ENCODE peak calls at places on chromosomes 6 and 20, in eight cellular contexts. X is CD4-positive, alpha-beta memory T cell; C is uterus; F is PC-3; A is AG04449; S is DND-41; Z is GM23248; M is ascending aorta. V is an unnamed sample.

GRCh38 chr6:151716446-151717047 is 90.9 kb upstream of the ESR1 start:
- DNase-seq in A (no peak), S (no peak), X (peak), F (peak), M (no peak), Z (no peak), C (no peak), V (peak)

GRCh38 chr6:170093658-170094596 is 197.0 kb downstream of the DLL1 start:
- DNase-seq in X (no peak), F (no peak), S (no peak), C (no peak), Z (no peak), A (no peak), M (peak), V (no peak)

GRCh38 chr20:30491016-30491415 is 766.4 kb upstream of the DEFB115 start:
- DNase-seq in C (no peak), M (no peak), Z (no peak), A (no peak), S (no peak), X (no peak), F (no peak), V (no peak)

GRCh38 chr20:21232546-21233280 is 70.4 kb upstream of the XRN2 start:
- DNase-seq in X (no peak), M (no peak), F (no peak), S (no peak), Z (no peak), C (no peak), A (no peak), V (no peak)

GRCh38 chr6:4776493-4776966 is 326 bp downstream of the CDYL start:
- DNase-seq in S (peak), F (no peak), Z (peak), M (peak), X (no peak), A (no peak), C (peak), V (no peak)

GRCh38 chr6:151675746-151676459 is 131.6 kb upstream of the ESR1 start:
- DNase-seq in F (peak), S (peak), X (peak), C (no peak), M (no peak), A (no peak), Z (peak), V (peak)

GRCh38 chr6:170525795-170526194 is 27.3 kb downstream of the PSMB1 start:
- DNase-seq in X (no peak), F (no peak), M (no peak), Z (no peak), S (no peak), C (no peak), A (no peak), V (no peak)

GRCh38 chr6:21887301-21888185 is 294.0 kb downstream of the SOX4 start:
- DNase-seq in M (no peak), X (no peak), Z (no peak), C (no peak), F (peak), S (no peak), A (no peak), V (no peak)

GRCh38 chr6:13303668-13304017 is 24.7 kb downstream of the TBC1D7 start:
- DNase-seq in S (no peak), Z (peak), C (peak), A (no peak), X (no peak), M (peak), F (no peak), V (peak)

GRCh38 chr6:15308445-15309213 is 62.8 kb downstream of the JARID2 start:
- DNase-seq in C (no peak), Z (peak), X (no peak), S (no peak), F (no peak), A (no peak), M (no peak), V (no peak)

GRCh38 chr6:54194067-54194466 is 82.8 kb downstream of the MLIP start:
- DNase-seq in C (no peak), Z (peak), M (no peak), F (peak), S (no peak), X (no peak), A (peak), V (peak)

GRCh38 chr20:16404640-16405039 is 168.6 kb downstream of the KIF16B start:
- DNase-seq in A (no peak), X (no peak), C (no peak), Z (no peak), S (no peak), M (no peak), F (no peak), V (no peak)

GRCh38 chr20:16399801-16400200 is 173.4 kb downstream of the KIF16B start:
- DNase-seq in A (no peak), Z (no peak), S (no peak), F (no peak), C (no peak), M (no peak), X (no peak), V (no peak)

GRCh38 chr20:16404171-16404570 is 169.1 kb downstream of the KIF16B start:
- DNase-seq in C (no peak), X (no peak), S (no peak), F (no peak), Z (no peak), A (no peak), M (no peak), V (no peak)

GRCh38 chr20:16397053-16397452 is 176.2 kb downstream of the KIF16B start:
- DNase-seq in X (no peak), A (no peak), M (peak), F (no peak), Z (peak), C (peak), S (no peak), V (no peak)

DNA sequence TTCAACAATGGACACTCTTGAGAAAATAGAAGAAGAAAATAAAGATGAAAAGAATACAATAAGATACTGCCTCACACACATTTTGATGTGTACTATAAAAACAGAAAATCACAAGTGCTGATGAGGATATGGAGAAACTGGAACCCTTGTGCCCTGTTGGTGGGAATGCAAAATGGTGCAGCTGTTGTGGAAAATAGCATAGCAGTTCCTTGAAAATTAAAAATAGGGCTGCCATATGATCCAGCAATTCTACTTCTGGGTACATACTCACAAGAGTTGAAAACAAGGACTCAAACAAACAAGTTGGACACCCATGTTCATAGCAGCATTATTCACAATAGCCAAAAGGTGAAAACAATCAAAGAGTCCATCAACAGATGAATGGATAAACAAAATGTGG is 173.0 kb downstream of the KIF16B start:
- DNase-seq in X (no peak), A (no peak), C (no peak), F (no peak), M (no peak), S (no peak), Z (no peak), V (no peak)
- H3K4me3 ChIP-seq in X (no peak), A (no peak), C (no peak), F (no peak), M (no peak), S (no peak), Z (no peak), V (no peak)

GRCh38 chr20:49631856-49632418 is 64.0 kb upstream of the PTGIS start:
- DNase-seq in A (no peak), X (no peak), F (no peak), Z (no peak), S (no peak), M (no peak), C (no peak), V (no peak)

GRCh38 chr20:49634116-49634515 is 66.2 kb upstream of the PTGIS start:
- DNase-seq in C (no peak), Z (no peak), F (no peak), S (no peak), M (no peak), X (no peak), A (no peak), V (no peak)

GRCh38 chr20:49633023-49633422 is 65.1 kb upstream of the PTGIS start:
- DNase-seq in S (no peak), X (no peak), C (no peak), A (no peak), Z (no peak), M (no peak), F (no peak), V (no peak)

GRCh38 chr20:49635171-49635570 is 67.2 kb upstream of the PTGIS start:
- DNase-seq in C (peak), A (no peak), S (no peak), M (no peak), X (no peak), Z (no peak), F (no peak), V (no peak)

DNA sequence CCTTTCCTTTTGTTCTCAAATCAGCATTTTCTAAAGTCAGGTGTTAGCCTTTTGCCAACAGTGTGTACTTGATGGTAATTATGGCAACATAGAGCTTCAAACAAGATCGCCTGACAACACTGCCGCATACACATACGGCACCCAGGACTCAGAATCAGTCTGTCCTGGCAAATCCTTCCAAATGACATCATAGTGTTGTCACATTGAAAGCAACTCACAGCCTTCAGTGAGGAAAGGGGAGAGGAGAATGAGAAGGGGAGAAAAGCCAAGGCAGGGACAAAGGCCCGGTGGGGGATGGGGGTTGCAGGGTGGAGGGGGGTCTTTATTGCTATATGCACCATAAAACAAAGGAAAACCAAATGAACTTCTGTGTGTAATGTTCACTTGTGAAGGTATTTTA is 65.7 kb upstream of the PTGIS start:
- DNase-seq in X (no peak), M (no peak), C (no peak), A (no peak), F (no peak), Z (no peak), S (no peak), V (no peak)
- H3K4me3 ChIP-seq in X (no peak), M (no peak), C (no peak), A (no peak), F (no peak), Z (no peak), S (no peak), V (no peak)

GRCh38 chr6:26270121-26270861 is 94.7 kb upstream of the BTN3A2 start:
- DNase-seq in S (peak), F (no peak), M (no peak), C (no peak), Z (no peak), X (no peak), A (no peak), V (peak)

GRCh38 chr6:26270903-26271639 is 93.9 kb upstream of the BTN3A2 start:
- DNase-seq in Z (peak), A (no peak), M (peak), C (peak), F (no peak), X (peak), S (peak), V (peak)

GRCh38 chr6:26272171-26272631 is 92.8 kb upstream of the BTN3A2 start:
- DNase-seq in F (no peak), X (no peak), M (peak), Z (peak), C (peak), S (peak), A (no peak), V (no peak)

GRCh38 chr6:26269406-26270120 is 95.4 kb upstream of the BTN3A2 start:
- DNase-seq in C (no peak), Z (no peak), S (no peak), M (no peak), X (no peak), A (no peak), F (no peak), V (peak)

DNA sequence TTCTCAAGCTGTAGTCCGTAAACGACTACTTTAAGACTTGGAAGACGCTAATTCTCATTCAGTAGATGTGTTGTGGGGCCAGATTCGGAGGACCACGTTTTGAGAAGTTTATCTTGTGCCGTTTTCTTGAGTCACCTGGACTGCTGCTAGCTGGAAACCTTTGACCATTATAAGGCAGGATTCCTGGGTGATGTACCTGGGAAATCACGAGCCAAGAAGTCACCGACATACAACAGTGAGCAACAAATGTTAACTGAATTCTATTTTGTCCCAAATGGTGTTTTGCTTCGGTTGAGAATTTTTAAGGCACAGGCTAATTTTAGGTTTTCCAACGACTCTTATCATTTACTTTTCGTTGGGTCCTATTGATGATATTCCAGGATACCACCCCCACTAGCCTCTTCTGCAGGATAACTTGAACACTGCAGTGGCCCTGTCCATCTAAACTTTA is 93.3 kb upstream of the BTN3A2 start:
- DNase-seq in S (no peak), X (no peak), F (no peak), A (no peak), C (no peak), M (no peak), Z (no peak), V (no peak)
- H3K4me3 ChIP-seq in S (peak), X (peak), F (no peak), A (peak), C (no peak), M (peak), Z (peak), V (peak)

GRCh38 chr20:63178445-63178818 is 37.5 kb downstream of the YTHDF1 start:
- DNase-seq in C (no peak), F (no peak), A (no peak), M (no peak), X (no peak), Z (no peak), S (no peak), V (no peak)
- H3K4me3 ChIP-seq in C (no peak), F (no peak), A (no peak), M (peak), X (no peak), Z (no peak), S (no peak), V (no peak)

V was measured in bronchial epithelial cell.